ENCODE peak calls at places on chromosome 4, in four cellular contexts. N, I, Z and Y are unnamed samples.

GRCh38 chr4:126004936-126005335 is 690.2 kb downstream of the FAT4 start:
- DNase-seq in Z (no peak), I (no peak), N (peak), Y (no peak)

GRCh38 chr4:74426101-74426500 is 18.8 kb upstream of the AREG start:
- DNase-seq in Z (no peak), N (peak), I (no peak), Y (no peak)

GRCh38 chr4:7338876-7339623 is 95.7 kb downstream of the PSAPL1 start:
- DNase-seq in Z (no peak), N (no peak), I (no peak), Y (no peak)

GRCh38 chr4:29046716-29047115 is 1673.5 kb upstream of the PCDH7 start:
- DNase-seq in I (no peak), Z (no peak), N (no peak), Y (no peak)

GRCh38 chr4:16588651-16589050 is 309.8 kb downstream of the LDB2 start:
- DNase-seq in Z (no peak), I (no peak), N (peak), Y (no peak)

GRCh38 chr4:6576512-6576911 is 1.5 kb downstream of the MAN2B2 start:
- DNase-seq in Z (peak), I (no peak), N (no peak), Y (no peak)

GRCh38 chr4:86841309-86841708 is 7.9 kb downstream of the SLC10A6 start:
- DNase-seq in I (no peak), Z (no peak), N (no peak), Y (no peak)

GRCh38 chr4:25727711-25728493 is 72.3 kb downstream of the SLC34A2 start:
- DNase-seq in Z (no peak), N (no peak), I (no peak), Y (no peak)

GRCh38 chr4:155946486-155946885 is 7.2 kb downstream of the CTSO start:
- DNase-seq in I (no peak), Z (no peak), N (peak), Y (no peak)

GRCh38 chr4:3679071-3679825 is 86.9 kb upstream of the ADRA2C start:
- DNase-seq in Z (no peak), N (no peak), I (no peak), Y (no peak)

GRCh38 chr4:2150076-2150475 is 90.9 kb downstream of the NAT8L start:
- DNase-seq in N (no peak), Z (no peak), I (no peak), Y (no peak)

GRCh38 chr4:47061435-47061834 is 30.1 kb downstream of the GABRB1 start:
- DNase-seq in I (no peak), Z (no peak), N (peak), Y (no peak)

GRCh38 chr4:110754726-110755125 is 131.8 kb upstream of the PITX2 start:
- DNase-seq in I (no peak), N (peak), Z (no peak), Y (no peak)

GRCh38 chr4:124061413-124061812 is 651.1 kb downstream of the ANKRD50 start:
- DNase-seq in Z (no peak), N (peak), I (no peak), Y (no peak)

GRCh38 chr4:153096344-153096743 is 107.9 kb upstream of the TRIM2 start:
- DNase-seq in Z (no peak), I (no peak), N (no peak), Y (no peak)

GRCh38 chr4:40719008-40719623 is 30.6 kb upstream of the NSUN7 start:
- DNase-seq in Z (peak), I (no peak), N (peak), Y (peak)

GRCh38 chr4:13888112-13888511 is 260.6 kb upstream of the BOD1L1 start:
- DNase-seq in Z (no peak), N (peak), I (no peak), Y (no peak)

GRCh38 chr4:170849969-170850368 is 760.2 kb upstream of the AADAT start:
- DNase-seq in N (no peak), Z (no peak), I (no peak), Y (no peak)

GRCh38 chr4:26360864-26361263 is 40.0 kb downstream of the RBPJ start:
- DNase-seq in I (no peak), Z (no peak), N (no peak), Y (no peak)

GRCh38 chr4:85724801-85725548 is 250.0 kb downstream of the ARHGAP24 start:
- DNase-seq in N (no peak), I (no peak), Z (no peak), Y (peak)

GRCh38 chr4:40621592-40622512 is 7.8 kb downstream of the RBM47 start:
- DNase-seq in Z (no peak), I (no peak), N (peak), Y (peak)

GRCh38 chr4:184814686-184815045 is 11.1 kb downstream of the ACSL1 start:
- DNase-seq in N (peak), I (no peak), Z (no peak), Y (no peak)

GRCh38 chr4:76955187-76955586 is 5.6 kb downstream of the SEPTIN11 start:
- DNase-seq in Z (no peak), I (no peak), N (no peak), Y (no peak)

GRCh38 chr4:1765409-1766335 is 27.4 kb upstream of the FGFR3 start:
- DNase-seq in N (no peak), Z (no peak), I (no peak), Y (no peak)

GRCh38 chr4:22268350-22269025 is 247.4 kb downstream of the ADGRA3 start:
- DNase-seq in Z (no peak), N (peak), I (no peak), Y (no peak)

GRCh38 chr4:182339246-182339645 is 96.0 kb downstream of the TENM3 start:
- DNase-seq in Z (no peak), N (no peak), I (no peak), Y (no peak)

GRCh38 chr4:35725131-35725530 is 519.2 kb downstream of the ARAP2 start:
- DNase-seq in I (no peak), Z (no peak), N (no peak), Y (peak)

GRCh38 chr4:8656185-8656517 is 63.6 kb downstream of the CPZ start:
- DNase-seq in N (no peak), Z (no peak), I (no peak), Y (no peak)

GRCh38 chr4:158948071-158948470 is 154.8 kb upstream of the RAPGEF2 start:
- DNase-seq in I (no peak), Z (no peak), N (no peak), Y (no peak)

GRCh38 chr4:25160714-25161598 is 707 bp upstream of the SEPSECS start:
- DNase-seq in Z (no peak), N (peak), I (no peak), Y (peak)